ENCODE peak calls at places on chromosome 4, in ten cellular contexts. X, Q, W, S, V, P, O, Z, H and F are unnamed samples. For H3K36me3, H3K4me1 and H3K9me3, the result is how much of the 10 kb centered on the place peaks cover.

GRCh38 chr4:112645541-112646329 is 8.8 kb downstream of the LARP7 start:
- DNase-seq in H (no peak), W (no peak), Z (no peak), X (no peak), Q (no peak), P (no peak), V (no peak), S (no peak), O (no peak), F (peak)

GRCh38 chr4:49217492-49217891 is 231.4 kb downstream of the CWH43 start:
- DNase-seq in Q (no peak), O (no peak), V (no peak), Z (no peak), S (no peak), P (no peak), H (no peak), X (no peak), W (no peak), F (no peak)

GRCh38 chr4:87129681-87130080 is 90.7 kb downstream of the KLHL8 start:
- DNase-seq in V (no peak), O (no peak), S (no peak), P (no peak), Z (no peak), H (no peak), X (no peak), Q (no peak), W (no peak), F (no peak)

GRCh38 chr4:5922556-5922955 is 29.7 kb upstream of the CRMP1 start:
- DNase-seq in O (no peak), Q (no peak), W (no peak), Z (no peak), H (no peak), V (no peak), X (no peak), P (no peak), S (no peak), F (no peak)

GRCh38 chr4:69984030-69984443 is 11.7 kb upstream of the STATH start:
- DNase-seq in W (no peak), P (no peak), Z (no peak), O (no peak), X (peak), Q (no peak), H (no peak), S (no peak), V (peak), F (peak)

GRCh38 chr4:153488006-153488718 is 22.0 kb downstream of the TMEM131L start:
- DNase-seq in P (peak), S (no peak), X (peak), O (no peak), H (no peak), W (peak), Q (no peak), V (peak), Z (peak), F (no peak)

GRCh38 chr4:182245541-182246245 is 2.5 kb downstream of the TENM3 start:
- DNase-seq in S (no peak), V (peak), Q (no peak), W (no peak), Z (no peak), H (no peak), X (no peak), P (no peak), O (no peak), F (no peak)

GRCh38 chr4:105061136-105061696 is 85.5 kb upstream of the TET2 start:
- DNase-seq in Z (no peak), W (no peak), H (peak), P (no peak), V (peak), X (peak), Q (peak), O (no peak), S (no peak), F (peak)

GRCh38 chr4:184439856-184440592 is 34.3 kb downstream of the IRF2 start:
- DNase-seq in Q (no peak), Z (no peak), S (no peak), P (no peak), O (peak), H (peak), X (peak), V (no peak), W (no peak), F (no peak)

GRCh38 chr4:48346594-48346993 is 5.3 kb downstream of the SLAIN2 start:
- DNase-seq in Z (no peak), H (no peak), W (no peak), P (no peak), V (peak), O (no peak), X (peak), Q (no peak), S (no peak), F (no peak)

GRCh38 chr4:111475001-111475400 is 670.3 kb upstream of the FAM241A start:
- DNase-seq in Z (no peak), P (peak), W (no peak), V (peak), H (no peak), O (no peak), X (peak), Q (no peak), S (no peak), F (peak)

GRCh38 chr4:72295966-72296557 is 264.3 kb downstream of the NPFFR2 start:
- DNase-seq in H (no peak), V (peak), O (no peak), Q (no peak), X (peak), P (no peak), Z (no peak), S (no peak), W (no peak), F (no peak)

DNA sequence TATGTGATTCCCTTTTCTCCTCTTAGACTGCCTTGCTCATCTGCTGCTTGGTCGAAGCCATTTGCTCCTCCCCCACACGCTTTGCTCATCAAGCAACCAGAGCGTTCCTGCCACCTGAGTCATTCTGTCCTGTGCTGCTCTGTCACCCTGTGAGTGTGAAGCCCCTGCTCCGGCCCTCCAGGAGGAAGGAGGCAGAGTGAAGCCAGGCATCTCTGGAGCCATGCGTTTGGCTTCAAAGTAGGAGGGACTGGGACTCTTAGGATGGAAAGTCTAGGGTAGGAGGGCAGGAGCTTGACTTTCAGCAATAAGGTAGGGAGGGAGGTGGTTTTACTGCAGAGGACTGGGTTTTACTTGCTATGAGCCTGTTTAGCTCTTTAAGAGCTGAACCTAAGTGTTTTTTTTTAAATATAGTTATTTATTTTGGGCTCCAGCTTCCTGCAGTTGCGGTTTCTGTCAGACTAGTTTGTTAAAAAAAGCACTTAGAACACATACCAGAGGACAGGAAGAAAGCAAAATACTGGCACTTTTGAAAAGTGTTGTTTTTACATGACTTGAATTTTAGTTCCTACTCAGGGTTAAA is 63.6 kb downstream of the SPINK2 start:
- DNase-seq in X (peak), S (peak), Q (peak), V (no peak), H (peak), W (peak), Z (peak), P (no peak), O (peak), F (peak)
- H3K36me3 ChIP-seq in X (under half), S (under half), Q (under half), V (under half), H (under half), W (under half), Z (under half), P (under half), O (under half), F (under half)

GRCh38 chr4:121943941-121944340 is 7.9 kb downstream of the TRPC3 start:
- DNase-seq in X (no peak), S (no peak), O (no peak), Z (no peak), P (no peak), V (no peak), Q (no peak), W (no peak), H (no peak), F (peak)
- H3K4me1 ChIP-seq in X (under half), S (under half), O (under half), Z (under half), P (under half), V (under half), Q (under half), W (under half), H (under half), F (under half)

DNA sequence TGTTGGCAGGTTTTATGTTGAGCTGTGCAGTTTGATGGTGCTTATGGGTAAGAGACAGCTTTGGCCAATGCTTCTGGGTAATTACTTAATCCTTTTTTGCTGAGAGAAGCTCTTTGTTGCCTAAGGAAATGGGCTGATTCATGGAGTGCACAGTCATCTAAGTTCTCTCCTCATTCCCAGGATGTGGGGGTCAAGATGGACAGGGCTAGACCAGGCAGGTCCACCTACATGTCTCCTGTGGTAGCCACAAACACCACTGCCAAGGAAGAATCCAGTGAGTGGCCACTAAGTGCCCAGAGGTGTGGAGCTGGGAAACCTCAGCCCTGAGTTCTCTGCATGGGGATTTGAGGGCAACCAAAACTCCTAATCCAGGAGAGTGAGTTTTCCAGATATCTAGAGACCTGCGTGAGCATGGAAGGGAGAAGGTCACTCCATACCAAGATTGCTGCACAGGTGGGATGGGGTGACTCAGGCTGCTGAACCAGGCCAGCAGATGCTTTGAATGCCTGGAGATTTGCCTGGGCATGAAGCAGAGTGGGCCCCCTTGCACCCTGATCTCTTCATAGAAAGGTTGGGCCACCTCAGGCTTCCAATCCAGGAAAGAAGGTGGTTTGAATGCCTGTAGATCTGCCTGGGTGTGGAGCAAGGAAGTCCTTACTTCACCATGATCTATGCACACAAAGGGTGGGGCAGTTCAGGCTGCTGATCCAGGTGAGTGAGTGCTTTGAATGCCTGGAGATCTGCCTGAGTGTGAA is 234.8 kb upstream of the GNPDA2 start:
- DNase-seq in P (no peak), X (no peak), V (peak), H (no peak), Z (no peak), S (no peak), Q (no peak), O (no peak), W (no peak), F (no peak)
- H3K9me3 ChIP-seq in P (under half), X (under half), V (under half), H (under half), Z (under half), S (under half), Q (under half), O (under half), W (under half), F (under half)

GRCh38 chr4:2691313-2691712 is 64.8 kb downstream of the TNIP2 start:
- DNase-seq in Q (no peak), P (no peak), X (no peak), S (no peak), W (no peak), O (no peak), H (no peak), V (no peak), Z (no peak), F (no peak)

GRCh38 chr4:2689825-2690700 is 66.1 kb downstream of the TNIP2 start:
- DNase-seq in S (peak), X (no peak), P (no peak), V (no peak), Q (peak), O (no peak), H (no peak), Z (no peak), W (no peak), F (no peak)

GRCh38 chr4:2689114-2689513 is 67.0 kb downstream of the TNIP2 start:
- DNase-seq in Q (no peak), X (no peak), W (no peak), S (no peak), O (no peak), V (no peak), P (no peak), H (no peak), Z (no peak), F (no peak)

GRCh38 chr4:2694691-2695090 is 61.4 kb downstream of the TNIP2 start:
- DNase-seq in V (no peak), Q (peak), X (peak), S (peak), W (no peak), P (no peak), Z (no peak), H (no peak), O (no peak), F (no peak)

DNA sequence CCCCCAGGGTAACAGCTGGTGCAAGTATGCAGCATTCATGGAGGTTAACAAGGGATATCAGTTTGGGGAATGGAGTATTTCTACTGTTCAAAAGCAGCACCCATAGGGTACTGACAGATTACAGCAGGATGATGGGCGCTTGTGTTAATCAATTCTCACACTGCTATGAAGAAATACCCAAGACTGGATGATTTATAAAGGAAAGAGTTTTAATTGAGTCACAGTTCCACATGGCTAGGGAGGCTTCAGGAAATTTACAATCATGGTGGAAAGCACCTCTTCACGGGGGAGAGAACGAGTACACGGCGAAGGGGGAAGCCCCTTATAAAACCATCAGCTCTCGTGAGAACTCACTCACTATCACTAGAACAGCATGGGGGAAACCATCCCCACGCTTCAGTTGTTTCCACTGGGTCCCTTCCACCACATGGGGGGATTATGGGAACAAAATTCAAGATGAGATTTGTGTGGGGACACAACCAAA is 64.1 kb downstream of the TNIP2 start:
- DNase-seq in Z (no peak), S (no peak), X (no peak), V (no peak), H (no peak), Q (no peak), O (no peak), P (no peak), W (no peak), F (no peak)
- H3K36me3 ChIP-seq in Z (half or more), S (half or more), X (under half), V (under half), H (under half), Q (half or more), O (half or more), P (under half), W (half or more), F (under half)

DNA sequence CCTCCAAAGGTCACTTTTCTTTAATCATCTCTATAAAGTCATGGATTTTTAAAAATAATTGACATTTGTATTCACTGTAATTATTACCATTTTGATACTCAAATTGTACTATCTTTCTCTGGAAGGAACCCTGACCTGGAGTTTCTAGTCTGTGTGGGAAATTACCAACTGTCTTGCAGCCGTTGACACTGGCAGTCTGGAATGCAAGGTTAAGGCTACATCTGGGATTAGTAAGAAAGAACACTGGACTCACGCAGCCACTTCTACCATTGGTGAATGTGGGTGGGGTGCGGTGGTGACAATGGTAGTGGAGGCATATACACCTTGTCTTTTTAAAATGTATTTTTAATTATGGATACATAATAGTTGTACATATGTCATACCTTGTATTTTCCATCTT is 40.9 kb downstream of the EGF start:
- DNase-seq in O (no peak), H (no peak), X (no peak), S (no peak), V (no peak), P (no peak), Q (no peak), W (no peak), Z (no peak), F (no peak)
- H3K4me1 ChIP-seq in O (under half), H (under half), X (under half), S (under half), V (under half), P (under half), Q (under half), W (under half), Z (under half), F (under half)

GRCh38 chr4:106395582-106395981 is 27.0 kb upstream of the GIMD1 start:
- DNase-seq in H (no peak), Q (no peak), P (no peak), V (no peak), O (no peak), Z (no peak), X (no peak), S (no peak), W (no peak), F (no peak)
- H3K9me3 ChIP-seq in H (under half), Q (under half), P (half or more), V (under half), O (under half), Z (under half), X (under half), S (under half), W (under half), F (under half)